ENCODE peak calls at places on chromosome 11, in ten cellular contexts. One of them, this sample, is unnamed.

GRCh38 chr11:65110354-65110861 is 1.3 kb upstream of the TM7SF2 start:
- DNase-seq in LoVo: peak
- DNase-seq in activated gamma-delta T cell treated with Interleukin-2 at 50 U/mL for 16 hours: peak
- DNase-seq in activated T-cell treated with anti-CD3 and anti-CD28 coated beads, Interleukin-2, amount 50 U/mL, for 48 hours: peak
- DNase-seq in endothelial cell: peak
- DNase-seq in astrocyte of the cerebellum: peak
- DNase-seq in activated T-helper 9 cell treated with anti-CD3 and anti-CD28 coated beads, Interleukin-2, amount 50 U/mL, for 16 hours: peak
- DNase-seq in H7: peak
- DNase-seq in transverse colon: peak
- DNase-seq in GM12892: peak
- DNase-seq in this sample: peak

GRCh38 chr11:70233511-70233919 is 30.4 kb downstream of the FADD start:
- DNase-seq in activated gamma-delta T cell treated with Interleukin-2 at 50 U/mL for 16 hours: no peak
- DNase-seq in endothelial cell: no peak
- DNase-seq in LoVo: peak
- DNase-seq in astrocyte of the cerebellum: peak
- DNase-seq in H7: no peak
- DNase-seq in GM12892: no peak
- DNase-seq in transverse colon: peak
- DNase-seq in activated T-helper 9 cell treated with anti-CD3 and anti-CD28 coated beads, Interleukin-2, amount 50 U/mL, for 16 hours: no peak
- DNase-seq in activated T-cell treated with anti-CD3 and anti-CD28 coated beads, Interleukin-2, amount 50 U/mL, for 48 hours: no peak
- DNase-seq in this sample: no peak

GRCh38 chr11:114774599-114775365 is 96.5 kb downstream of the NXPE2 start:
- DNase-seq in activated T-cell treated with anti-CD3 and anti-CD28 coated beads, Interleukin-2, amount 50 U/mL, for 48 hours: peak
- DNase-seq in endothelial cell: peak
- DNase-seq in LoVo: no peak
- DNase-seq in H7: peak
- DNase-seq in transverse colon: peak
- DNase-seq in GM12892: no peak
- DNase-seq in activated T-helper 9 cell treated with anti-CD3 and anti-CD28 coated beads, Interleukin-2, amount 50 U/mL, for 16 hours: no peak
- DNase-seq in astrocyte of the cerebellum: peak
- DNase-seq in activated gamma-delta T cell treated with Interleukin-2 at 50 U/mL for 16 hours: no peak
- DNase-seq in this sample: peak

GRCh38 chr11:1349074-1349931 is 39.9 kb upstream of the TOLLIP start:
- DNase-seq in activated T-cell treated with anti-CD3 and anti-CD28 coated beads, Interleukin-2, amount 50 U/mL, for 48 hours: no peak
- DNase-seq in GM12892: no peak
- DNase-seq in LoVo: no peak
- DNase-seq in activated T-helper 9 cell treated with anti-CD3 and anti-CD28 coated beads, Interleukin-2, amount 50 U/mL, for 16 hours: no peak
- DNase-seq in H7: peak
- DNase-seq in endothelial cell: no peak
- DNase-seq in activated gamma-delta T cell treated with Interleukin-2 at 50 U/mL for 16 hours: no peak
- DNase-seq in astrocyte of the cerebellum: no peak
- DNase-seq in transverse colon: no peak
- DNase-seq in this sample: no peak

GRCh38 chr11:103736986-103737622 is 299.3 kb upstream of the DDI1 start:
- DNase-seq in transverse colon: no peak
- DNase-seq in endothelial cell: no peak
- DNase-seq in activated T-cell treated with anti-CD3 and anti-CD28 coated beads, Interleukin-2, amount 50 U/mL, for 48 hours: no peak
- DNase-seq in activated gamma-delta T cell treated with Interleukin-2 at 50 U/mL for 16 hours: no peak
- DNase-seq in GM12892: no peak
- DNase-seq in H7: no peak
- DNase-seq in activated T-helper 9 cell treated with anti-CD3 and anti-CD28 coated beads, Interleukin-2, amount 50 U/mL, for 16 hours: no peak
- DNase-seq in astrocyte of the cerebellum: no peak
- DNase-seq in LoVo: no peak
- DNase-seq in this sample: no peak

GRCh38 chr11:31875861-31876625 is 64.9 kb upstream of the PAX6 start:
- DNase-seq in H7: no peak
- DNase-seq in activated gamma-delta T cell treated with Interleukin-2 at 50 U/mL for 16 hours: no peak
- DNase-seq in LoVo: no peak
- DNase-seq in activated T-helper 9 cell treated with anti-CD3 and anti-CD28 coated beads, Interleukin-2, amount 50 U/mL, for 16 hours: no peak
- DNase-seq in GM12892: no peak
- DNase-seq in astrocyte of the cerebellum: no peak
- DNase-seq in transverse colon: no peak
- DNase-seq in endothelial cell: no peak
- DNase-seq in activated T-cell treated with anti-CD3 and anti-CD28 coated beads, Interleukin-2, amount 50 U/mL, for 48 hours: no peak
- DNase-seq in this sample: no peak

GRCh38 chr11:75553889-75554257 is 8.2 kb upstream of the SERPINH1 start:
- DNase-seq in transverse colon: no peak
- DNase-seq in astrocyte of the cerebellum: no peak
- DNase-seq in H7: no peak
- DNase-seq in activated gamma-delta T cell treated with Interleukin-2 at 50 U/mL for 16 hours: no peak
- DNase-seq in endothelial cell: no peak
- DNase-seq in LoVo: no peak
- DNase-seq in activated T-cell treated with anti-CD3 and anti-CD28 coated beads, Interleukin-2, amount 50 U/mL, for 48 hours: no peak
- DNase-seq in activated T-helper 9 cell treated with anti-CD3 and anti-CD28 coated beads, Interleukin-2, amount 50 U/mL, for 16 hours: no peak
- DNase-seq in GM12892: no peak
- DNase-seq in this sample: no peak

GRCh38 chr11:111413849-111414248 is 34.8 kb upstream of the POU2AF1 start:
- DNase-seq in activated gamma-delta T cell treated with Interleukin-2 at 50 U/mL for 16 hours: no peak
- DNase-seq in H7: no peak
- DNase-seq in GM12892: no peak
- DNase-seq in transverse colon: no peak
- DNase-seq in astrocyte of the cerebellum: no peak
- DNase-seq in endothelial cell: no peak
- DNase-seq in activated T-cell treated with anti-CD3 and anti-CD28 coated beads, Interleukin-2, amount 50 U/mL, for 48 hours: peak
- DNase-seq in LoVo: no peak
- DNase-seq in activated T-helper 9 cell treated with anti-CD3 and anti-CD28 coated beads, Interleukin-2, amount 50 U/mL, for 16 hours: no peak
- DNase-seq in this sample: no peak

GRCh38 chr11:64885367-64886286 is 7.2 kb upstream of the EHD1 start:
- DNase-seq in H7: no peak
- DNase-seq in astrocyte of the cerebellum: no peak
- DNase-seq in transverse colon: no peak
- DNase-seq in activated T-helper 9 cell treated with anti-CD3 and anti-CD28 coated beads, Interleukin-2, amount 50 U/mL, for 16 hours: no peak
- DNase-seq in LoVo: no peak
- DNase-seq in activated T-cell treated with anti-CD3 and anti-CD28 coated beads, Interleukin-2, amount 50 U/mL, for 48 hours: no peak
- DNase-seq in GM12892: no peak
- DNase-seq in endothelial cell: no peak
- DNase-seq in activated gamma-delta T cell treated with Interleukin-2 at 50 U/mL for 16 hours: no peak
- DNase-seq in this sample: no peak